ENCODE peak calls at places on chromosomes 2 and 18, in eight cellular contexts. S is endodermal cell; O is esophagus squamous epithelium; W is body of pancreas; Y is astrocyte; J is tibial artery; M is SJSA1; D is CD8-positive, alpha-beta memory T cell. T is an unnamed sample. For H3K4me1, the result is how much of the 10 kb centered on the place peaks cover.

GRCh38 chr18:65091737-65092329 is 659.0 kb upstream of the CDH7 start:
- DNase-seq in M (no peak), O (no peak), S (peak), D (no peak), J (no peak), Y (no peak), W (peak), T (no peak)

GRCh38 chr2:14960686-14961324 is 328.3 kb downstream of the LRATD1 start:
- DNase-seq in M (no peak), D (no peak), W (no peak), S (no peak), J (no peak), Y (peak), O (no peak), T (no peak)

GRCh38 chr2:173588931-173589369 is 234.3 kb downstream of the CDCA7 start:
- DNase-seq in J (no peak), W (no peak), Y (peak), S (no peak), M (no peak), D (no peak), O (no peak), T (no peak)

GRCh38 chr2:162403884-162404283 is 60.0 kb downstream of the GCA start:
- DNase-seq in D (no peak), M (peak), O (no peak), S (no peak), Y (peak), W (peak), J (no peak), T (no peak)

GRCh38 chr18:66874375-66874774 is 270.5 kb upstream of the CDH19 start:
- DNase-seq in J (no peak), Y (no peak), O (no peak), M (no peak), S (no peak), W (no peak), D (no peak), T (no peak)

GRCh38 chr2:165833156-165833555 is 39.1 kb upstream of the GALNT3 start:
- DNase-seq in D (no peak), W (no peak), Y (peak), O (no peak), S (no peak), J (no peak), M (peak), T (no peak)

GRCh38 chr2:196242131-196242620 is 70.8 kb upstream of the STK17B start:
- DNase-seq in D (peak), J (peak), Y (peak), M (peak), S (no peak), W (no peak), O (no peak), T (no peak)

GRCh38 chr2:219627105-219628100 is at the start of gene SLC4A3:
- DNase-seq in M (no peak), S (peak), D (no peak), J (no peak), O (no peak), W (peak), Y (no peak), T (no peak)

GRCh38 chr2:239402666-239403065 is 1.8 kb upstream of the HDAC4 start:
- DNase-seq in M (no peak), J (no peak), O (no peak), D (no peak), Y (no peak), S (peak), W (no peak), T (no peak)

GRCh38 chr2:66405473-66405872 is 29.5 kb upstream of the MEIS1 start:
- DNase-seq in J (no peak), M (no peak), Y (peak), O (no peak), W (no peak), D (no peak), S (no peak), T (no peak)

GRCh38 chr2:223093436-223093839 is 41.4 kb downstream of the KCNE4 start:
- DNase-seq in D (no peak), J (peak), M (peak), S (peak), O (no peak), Y (peak), W (peak), T (no peak)

GRCh38 chr2:234437642-234438321 is 59.1 kb downstream of the ARL4C start:
- DNase-seq in S (no peak), M (no peak), D (no peak), J (no peak), Y (no peak), W (no peak), O (no peak), T (no peak)

GRCh38 chr2:234768608-234769196 is 183.1 kb upstream of the SH3BP4 start:
- DNase-seq in S (no peak), M (no peak), W (no peak), Y (peak), D (no peak), O (no peak), J (no peak), T (no peak)

GRCh38 chr2:237662671-237663093 is 35.3 kb downstream of the LRRFIP1 start:
- DNase-seq in S (peak), Y (peak), W (peak), O (peak), D (peak), M (no peak), J (peak), T (peak)

GRCh38 chr2:176173679-176174381 is 14.6 kb upstream of the HOXD1 start:
- DNase-seq in M (no peak), D (no peak), O (no peak), S (no peak), J (no peak), Y (peak), W (no peak), T (no peak)

GRCh38 chr2:118014492-118014824 is 588 bp upstream of the CCDC93 start:
- DNase-seq in D (no peak), M (no peak), O (no peak), W (no peak), J (no peak), S (no peak), Y (no peak), T (no peak)

GRCh38 chr2:143150287-143150686 is 21.1 kb downstream of the ARHGAP15 start:
- DNase-seq in W (no peak), J (no peak), D (no peak), O (no peak), S (no peak), M (no peak), Y (no peak), T (no peak)

GRCh38 chr2:37573406-37573805 is 98.0 kb downstream of the CDC42EP3 start:
- DNase-seq in J (no peak), M (no peak), Y (peak), O (no peak), W (no peak), S (no peak), D (no peak), T (no peak)

GRCh38 chr2:58089081-58089480 is 42.5 kb downstream of the VRK2 start:
- DNase-seq in Y (peak), D (no peak), M (no peak), S (no peak), J (no peak), W (no peak), O (no peak), T (no peak)

GRCh38 chr2:120287183-120288015 is 34.7 kb downstream of the RALB start:
- DNase-seq in J (no peak), M (peak), D (no peak), S (no peak), O (no peak), Y (peak), W (no peak), T (no peak)

GRCh38 chr2:238956676-238957075 is 108.8 kb downstream of the TWIST2 start:
- DNase-seq in Y (no peak), O (no peak), M (no peak), J (no peak), W (no peak), D (no peak), S (no peak), T (no peak)

GRCh38 chr2:55843096-55843991 is 80.2 kb downstream of the EFEMP1 start:
- DNase-seq in J (no peak), S (no peak), Y (peak), W (peak), M (peak), O (no peak), D (no peak), T (no peak)

GRCh38 chr2:234945339-234945895 is 6.4 kb upstream of the SH3BP4 start:
- DNase-seq in S (no peak), D (no peak), O (no peak), W (no peak), Y (no peak), J (no peak), M (no peak), T (no peak)

DNA sequence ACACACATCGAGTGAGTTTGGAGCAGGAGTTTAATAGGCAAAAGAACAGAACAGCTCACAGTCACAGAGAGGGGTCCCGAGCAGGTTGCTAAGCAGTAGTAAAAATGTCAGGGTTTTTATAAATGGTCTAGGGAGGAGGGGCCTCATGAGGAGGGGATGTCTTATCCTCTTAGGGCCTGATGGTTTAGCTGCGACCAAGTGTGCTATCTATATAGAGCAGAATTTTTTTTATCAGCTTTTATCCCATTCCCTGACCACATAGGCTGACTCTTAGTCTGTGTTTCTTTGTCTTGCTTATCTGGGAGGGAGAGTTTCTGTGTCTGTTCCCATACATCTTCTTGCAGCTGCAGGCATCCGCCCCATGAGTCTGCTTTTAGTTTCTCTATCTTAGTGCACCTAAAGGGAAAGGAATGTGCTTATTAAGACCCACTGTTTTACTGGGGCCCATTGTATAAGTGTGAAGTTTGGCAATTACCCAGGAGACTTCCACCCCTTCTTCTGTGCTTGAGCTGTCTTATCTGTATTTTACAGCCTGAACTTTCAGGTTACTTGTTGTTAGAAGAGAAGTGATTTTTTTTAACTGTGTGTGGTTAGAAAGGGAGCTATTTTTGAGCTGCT is 30.4 kb upstream of the GMCL1 start:
- DNase-seq in M (peak), Y (peak), O (no peak), D (no peak), S (peak), J (no peak), W (no peak), T (no peak)
- H3K4me3 ChIP-seq in M (peak), Y (peak), O (peak), D (no peak), S (peak), J (peak), W (no peak), T (peak)

GRCh38 chr2:24345937-24346336 is 14.4 kb downstream of the ITSN2 start:
- DNase-seq in W (no peak), O (no peak), Y (no peak), J (no peak), S (no peak), M (no peak), D (no peak), T (no peak)
- H3K4me1 ChIP-seq in W (half or more), O (under half), Y (under half), J (half or more), S (under half), M (under half), D (under half), T (under half)

GRCh38 chr2:1377473-1377872 is 35.8 kb upstream of the TPO start:
- DNase-seq in M (no peak), Y (no peak), W (no peak), S (no peak), D (no peak), O (no peak), J (no peak), T (no peak)
- H3K4me3 ChIP-seq in M (no peak), Y (no peak), W (no peak), S (no peak), D (no peak), O (peak), J (no peak), T (no peak)

GRCh38 chr18:79440728-79441127 is 45.0 kb downstream of the NFATC1 start:
- DNase-seq in Y (no peak), W (no peak), O (no peak), J (no peak), S (no peak), M (no peak), D (no peak), T (no peak)

GRCh38 chr18:79438581-79438980 is 42.9 kb downstream of the NFATC1 start:
- DNase-seq in O (no peak), W (no peak), Y (no peak), M (no peak), S (no peak), D (no peak), J (no peak), T (no peak)

GRCh38 chr18:79438089-79438488 is 42.4 kb downstream of the NFATC1 start:
- DNase-seq in D (no peak), M (no peak), O (no peak), Y (no peak), S (no peak), W (no peak), J (no peak), T (no peak)

GRCh38 chr18:79440316-79440715 is 44.6 kb downstream of the NFATC1 start:
- DNase-seq in Y (no peak), M (no peak), S (no peak), D (no peak), W (no peak), J (no peak), O (no peak), T (no peak)

DNA sequence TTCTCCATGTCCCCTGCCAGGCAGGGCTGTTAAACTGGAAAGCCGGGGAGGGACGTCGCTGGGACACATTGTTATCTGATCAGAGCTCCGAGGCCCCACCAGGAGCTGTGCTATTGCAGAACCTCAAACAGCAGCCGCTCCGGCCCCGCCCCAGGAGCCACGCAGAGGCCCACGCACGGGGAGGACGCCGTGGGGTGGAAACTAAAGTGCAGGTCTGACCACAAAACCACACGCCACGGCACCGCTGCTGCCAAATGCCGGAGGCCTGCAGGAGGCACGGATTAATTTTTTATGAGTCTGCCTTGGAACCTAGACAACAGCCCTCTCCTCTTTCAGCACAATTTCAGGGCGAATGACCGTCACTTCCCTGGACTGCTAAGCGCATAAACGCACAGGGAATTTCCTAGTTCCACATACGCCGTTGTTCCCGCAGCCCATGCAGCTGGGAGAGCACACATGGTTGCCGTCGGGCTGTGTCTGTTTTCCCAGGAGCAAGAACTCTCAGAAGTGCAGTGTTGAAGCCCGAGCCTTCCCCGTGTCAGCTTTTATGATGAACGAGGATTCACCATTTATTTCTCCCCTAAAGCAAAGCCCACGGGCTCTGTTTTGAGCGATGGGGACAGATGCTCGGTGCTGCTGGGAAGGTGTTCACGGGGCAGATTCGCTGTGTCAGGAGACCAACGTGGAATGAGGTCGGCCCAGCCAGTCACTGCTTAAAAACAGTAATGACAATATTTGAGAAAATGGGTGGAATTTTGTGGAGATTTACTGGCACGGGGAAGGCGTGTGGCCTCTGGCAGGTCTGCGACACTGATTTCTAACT is 43.7 kb downstream of the NFATC1 start:
- DNase-seq in O (no peak), M (no peak), Y (peak), D (no peak), S (no peak), J (no peak), W (no peak), T (no peak)
- H3K4me1 ChIP-seq in O (under half), M (under half), Y (under half), D (under half), S (under half), J (under half), W (under half), T (under half)

GRCh38 chr2:68384485-68385107 is 19.5 kb downstream of the PLEK start:
- DNase-seq in J (no peak), D (no peak), S (no peak), Y (no peak), M (no peak), W (no peak), O (no peak), T (no peak)
- H3K4me3 ChIP-seq in J (no peak), D (no peak), S (no peak), Y (no peak), M (no peak), W (no peak), O (no peak), T (no peak)

GRCh38 chr2:170821631-170822291 is 5.1 kb downstream of the GAD1 start:
- DNase-seq in D (no peak), Y (no peak), J (no peak), O (no peak), S (no peak), M (no peak), W (no peak), T (no peak)

GRCh38 chr2:170822292-170822884 is 5.7 kb downstream of the GAD1 start:
- DNase-seq in J (no peak), W (no peak), Y (no peak), M (no peak), O (no peak), D (no peak), S (peak), T (no peak)

GRCh38 chr2:170823800-170824153 is 7.1 kb downstream of the GAD1 start:
- DNase-seq in J (no peak), S (no peak), O (no peak), D (no peak), Y (no peak), M (no peak), W (no peak), T (no peak)

GRCh38 chr2:170824526-170825015 is 7.9 kb downstream of the GAD1 start:
- DNase-seq in Y (no peak), W (no peak), D (no peak), J (no peak), O (no peak), S (no peak), M (no peak), T (no peak)

GRCh38 chr2:170822885-170823799 is 6.5 kb downstream of the GAD1 start:
- DNase-seq in O (no peak), M (no peak), J (no peak), S (peak), W (no peak), Y (no peak), D (no peak), T (no peak)
- H3K4me1 ChIP-seq in O (under half), M (under half), J (half or more), S (under half), W (under half), Y (under half), D (under half), T (under half)